ENCODE peak calls at places on chromosomes 11 and 22, in ten cellular contexts. One of them, this sample, is unnamed.

GRCh38 chr11:44427432-44427831 is 117.5 kb upstream of the ALX4 start:
- DNase-seq in Peyer's patch: no peak
- DNase-seq in CD8-positive, alpha-beta memory T cell: no peak
- DNase-seq in globus pallidus: no peak
- DNase-seq in HCEC 1CT: no peak
- DNase-seq in pulmonary artery endothelial cell: no peak
- DNase-seq in activated naive CD4-positive, alpha-beta T cell treated with anti-CD3 and anti-CD28 coated beads for 36 hours: peak
- DNase-seq in lung: no peak
- DNase-seq in activated T-helper 9 cell treated with anti-CD3 and anti-CD28 coated beads, Interleukin-2, amount 50 U/mL, for 16 hours: no peak
- DNase-seq in colonic mucosa: peak
- DNase-seq in this sample: no peak

GRCh38 chr11:5994791-5995190 is 8.0 kb upstream of the OR52L1 start:
- DNase-seq in Peyer's patch: no peak
- DNase-seq in CD8-positive, alpha-beta memory T cell: no peak
- DNase-seq in globus pallidus: no peak
- DNase-seq in HCEC 1CT: no peak
- DNase-seq in pulmonary artery endothelial cell: no peak
- DNase-seq in activated naive CD4-positive, alpha-beta T cell treated with anti-CD3 and anti-CD28 coated beads for 36 hours: no peak
- DNase-seq in lung: no peak
- DNase-seq in activated T-helper 9 cell treated with anti-CD3 and anti-CD28 coated beads, Interleukin-2, amount 50 U/mL, for 16 hours: no peak
- DNase-seq in colonic mucosa: no peak
- DNase-seq in this sample: no peak

GRCh38 chr11:103109818-103110388 is 677 bp downstream of the DYNC2H1 start:
- DNase-seq in Peyer's patch: peak
- DNase-seq in CD8-positive, alpha-beta memory T cell: no peak
- DNase-seq in globus pallidus: no peak
- DNase-seq in HCEC 1CT: no peak
- DNase-seq in pulmonary artery endothelial cell: no peak
- DNase-seq in activated naive CD4-positive, alpha-beta T cell treated with anti-CD3 and anti-CD28 coated beads for 36 hours: peak
- DNase-seq in lung: no peak
- DNase-seq in activated T-helper 9 cell treated with anti-CD3 and anti-CD28 coated beads, Interleukin-2, amount 50 U/mL, for 16 hours: no peak
- DNase-seq in colonic mucosa: peak
- DNase-seq in this sample: no peak

GRCh38 chr11:34114014-34114413 is 8.6 kb downstream of the NAT10 start:
- DNase-seq in Peyer's patch: no peak
- DNase-seq in CD8-positive, alpha-beta memory T cell: no peak
- DNase-seq in globus pallidus: no peak
- DNase-seq in HCEC 1CT: no peak
- DNase-seq in pulmonary artery endothelial cell: no peak
- DNase-seq in activated naive CD4-positive, alpha-beta T cell treated with anti-CD3 and anti-CD28 coated beads for 36 hours: no peak
- DNase-seq in lung: no peak
- DNase-seq in activated T-helper 9 cell treated with anti-CD3 and anti-CD28 coated beads, Interleukin-2, amount 50 U/mL, for 16 hours: no peak
- DNase-seq in colonic mucosa: no peak
- DNase-seq in this sample: no peak

GRCh38 chr11:111540114-111540920 is at the start of gene LAYN:
- DNase-seq in Peyer's patch: peak
- DNase-seq in CD8-positive, alpha-beta memory T cell: peak
- DNase-seq in globus pallidus: peak
- DNase-seq in HCEC 1CT: peak
- DNase-seq in pulmonary artery endothelial cell: no peak
- DNase-seq in activated naive CD4-positive, alpha-beta T cell treated with anti-CD3 and anti-CD28 coated beads for 36 hours: peak
- DNase-seq in lung: no peak
- DNase-seq in activated T-helper 9 cell treated with anti-CD3 and anti-CD28 coated beads, Interleukin-2, amount 50 U/mL, for 16 hours: no peak
- DNase-seq in colonic mucosa: peak
- DNase-seq in this sample: peak

GRCh38 chr22:38455530-38456271 is 702 bp upstream of the KCNJ4 start:
- DNase-seq in Peyer's patch: no peak
- DNase-seq in CD8-positive, alpha-beta memory T cell: no peak
- DNase-seq in globus pallidus: no peak
- DNase-seq in HCEC 1CT: no peak
- DNase-seq in pulmonary artery endothelial cell: no peak
- DNase-seq in activated naive CD4-positive, alpha-beta T cell treated with anti-CD3 and anti-CD28 coated beads for 36 hours: peak
- DNase-seq in lung: no peak
- DNase-seq in activated T-helper 9 cell treated with anti-CD3 and anti-CD28 coated beads, Interleukin-2, amount 50 U/mL, for 16 hours: no peak
- DNase-seq in colonic mucosa: no peak
- DNase-seq in this sample: no peak

GRCh38 chr11:121479355-121479754 is 26.6 kb upstream of the SORL1-AS1 start:
- DNase-seq in Peyer's patch: no peak
- DNase-seq in CD8-positive, alpha-beta memory T cell: no peak
- DNase-seq in globus pallidus: no peak
- DNase-seq in HCEC 1CT: no peak
- DNase-seq in pulmonary artery endothelial cell: no peak
- DNase-seq in activated naive CD4-positive, alpha-beta T cell treated with anti-CD3 and anti-CD28 coated beads for 36 hours: no peak
- DNase-seq in lung: no peak
- DNase-seq in activated T-helper 9 cell treated with anti-CD3 and anti-CD28 coated beads, Interleukin-2, amount 50 U/mL, for 16 hours: no peak
- DNase-seq in colonic mucosa: no peak
- DNase-seq in this sample: no peak

GRCh38 chr11:104183572-104183971 is 19.6 kb upstream of the PDGFD start:
- DNase-seq in Peyer's patch: no peak
- DNase-seq in CD8-positive, alpha-beta memory T cell: no peak
- DNase-seq in globus pallidus: no peak
- DNase-seq in HCEC 1CT: no peak
- DNase-seq in pulmonary artery endothelial cell: no peak
- DNase-seq in activated naive CD4-positive, alpha-beta T cell treated with anti-CD3 and anti-CD28 coated beads for 36 hours: no peak
- DNase-seq in lung: no peak
- DNase-seq in activated T-helper 9 cell treated with anti-CD3 and anti-CD28 coated beads, Interleukin-2, amount 50 U/mL, for 16 hours: no peak
- DNase-seq in colonic mucosa: no peak
- DNase-seq in this sample: no peak

GRCh38 chr11:33835143-33835878 is 56.6 kb downstream of the LMO2 start:
- DNase-seq in Peyer's patch: no peak
- DNase-seq in CD8-positive, alpha-beta memory T cell: no peak
- DNase-seq in globus pallidus: peak
- DNase-seq in HCEC 1CT: peak
- DNase-seq in pulmonary artery endothelial cell: peak
- DNase-seq in activated naive CD4-positive, alpha-beta T cell treated with anti-CD3 and anti-CD28 coated beads for 36 hours: no peak
- DNase-seq in lung: no peak
- DNase-seq in activated T-helper 9 cell treated with anti-CD3 and anti-CD28 coated beads, Interleukin-2, amount 50 U/mL, for 16 hours: no peak
- DNase-seq in colonic mucosa: no peak
- DNase-seq in this sample: no peak

GRCh38 chr11:133793271-133793848 is 52.0 kb downstream of the SPATA19 start:
- DNase-seq in Peyer's patch: no peak
- DNase-seq in CD8-positive, alpha-beta memory T cell: no peak
- DNase-seq in globus pallidus: no peak
- DNase-seq in HCEC 1CT: no peak
- DNase-seq in pulmonary artery endothelial cell: no peak
- DNase-seq in activated naive CD4-positive, alpha-beta T cell treated with anti-CD3 and anti-CD28 coated beads for 36 hours: no peak
- DNase-seq in lung: no peak
- DNase-seq in activated T-helper 9 cell treated with anti-CD3 and anti-CD28 coated beads, Interleukin-2, amount 50 U/mL, for 16 hours: no peak
- DNase-seq in colonic mucosa: no peak
- DNase-seq in this sample: no peak

GRCh38 chr22:22717723-22718122 is 73.3 kb downstream of the GGTLC2 start:
- DNase-seq in Peyer's patch: no peak
- DNase-seq in CD8-positive, alpha-beta memory T cell: no peak
- DNase-seq in globus pallidus: no peak
- DNase-seq in HCEC 1CT: no peak
- DNase-seq in pulmonary artery endothelial cell: no peak
- DNase-seq in activated naive CD4-positive, alpha-beta T cell treated with anti-CD3 and anti-CD28 coated beads for 36 hours: no peak
- DNase-seq in lung: no peak
- DNase-seq in activated T-helper 9 cell treated with anti-CD3 and anti-CD28 coated beads, Interleukin-2, amount 50 U/mL, for 16 hours: no peak
- DNase-seq in colonic mucosa: no peak
- DNase-seq in this sample: no peak

GRCh38 chr11:110100476-110101240 is 7.5 kb downstream of the ZC3H12C start:
- DNase-seq in Peyer's patch: no peak
- DNase-seq in CD8-positive, alpha-beta memory T cell: no peak
- DNase-seq in globus pallidus: peak
- DNase-seq in HCEC 1CT: no peak
- DNase-seq in pulmonary artery endothelial cell: no peak
- DNase-seq in activated naive CD4-positive, alpha-beta T cell treated with anti-CD3 and anti-CD28 coated beads for 36 hours: no peak
- DNase-seq in lung: no peak
- DNase-seq in activated T-helper 9 cell treated with anti-CD3 and anti-CD28 coated beads, Interleukin-2, amount 50 U/mL, for 16 hours: no peak
- DNase-seq in colonic mucosa: no peak
- DNase-seq in this sample: no peak

GRCh38 chr22:39664485-39665200 is 94.1 kb downstream of the CACNA1I start:
- DNase-seq in Peyer's patch: peak
- DNase-seq in CD8-positive, alpha-beta memory T cell: no peak
- DNase-seq in globus pallidus: no peak
- DNase-seq in HCEC 1CT: no peak
- DNase-seq in pulmonary artery endothelial cell: no peak
- DNase-seq in activated naive CD4-positive, alpha-beta T cell treated with anti-CD3 and anti-CD28 coated beads for 36 hours: peak
- DNase-seq in lung: no peak
- DNase-seq in activated T-helper 9 cell treated with anti-CD3 and anti-CD28 coated beads, Interleukin-2, amount 50 U/mL, for 16 hours: no peak
- DNase-seq in colonic mucosa: peak
- DNase-seq in this sample: no peak

GRCh38 chr22:37892566-37893338 is 13.3 kb upstream of the MICALL1 start:
- DNase-seq in Peyer's patch: no peak
- DNase-seq in CD8-positive, alpha-beta memory T cell: no peak
- DNase-seq in globus pallidus: peak
- DNase-seq in HCEC 1CT: no peak
- DNase-seq in pulmonary artery endothelial cell: no peak
- DNase-seq in activated naive CD4-positive, alpha-beta T cell treated with anti-CD3 and anti-CD28 coated beads for 36 hours: no peak
- DNase-seq in lung: peak
- DNase-seq in activated T-helper 9 cell treated with anti-CD3 and anti-CD28 coated beads, Interleukin-2, amount 50 U/mL, for 16 hours: no peak
- DNase-seq in colonic mucosa: no peak
- DNase-seq in this sample: peak

GRCh38 chr11:61911701-61912529 is 5.5 kb downstream of the RAB3IL1 start:
- DNase-seq in Peyer's patch: no peak
- DNase-seq in CD8-positive, alpha-beta memory T cell: no peak
- DNase-seq in globus pallidus: no peak
- DNase-seq in HCEC 1CT: no peak
- DNase-seq in pulmonary artery endothelial cell: no peak
- DNase-seq in activated naive CD4-positive, alpha-beta T cell treated with anti-CD3 and anti-CD28 coated beads for 36 hours: no peak
- DNase-seq in lung: no peak
- DNase-seq in activated T-helper 9 cell treated with anti-CD3 and anti-CD28 coated beads, Interleukin-2, amount 50 U/mL, for 16 hours: no peak
- DNase-seq in colonic mucosa: peak
- DNase-seq in this sample: no peak

GRCh38 chr11:21572210-21572609 is 620.7 kb upstream of the ANO5 start:
- DNase-seq in Peyer's patch: no peak
- DNase-seq in CD8-positive, alpha-beta memory T cell: no peak
- DNase-seq in globus pallidus: no peak
- DNase-seq in HCEC 1CT: no peak
- DNase-seq in pulmonary artery endothelial cell: no peak
- DNase-seq in activated naive CD4-positive, alpha-beta T cell treated with anti-CD3 and anti-CD28 coated beads for 36 hours: no peak
- DNase-seq in lung: no peak
- DNase-seq in activated T-helper 9 cell treated with anti-CD3 and anti-CD28 coated beads, Interleukin-2, amount 50 U/mL, for 16 hours: no peak
- DNase-seq in colonic mucosa: no peak
- DNase-seq in this sample: no peak

GRCh38 chr11:128525411-128526243 is 61.7 kb downstream of the ETS1 start:
- DNase-seq in Peyer's patch: no peak
- DNase-seq in CD8-positive, alpha-beta memory T cell: peak
- DNase-seq in globus pallidus: peak
- DNase-seq in HCEC 1CT: peak
- DNase-seq in pulmonary artery endothelial cell: no peak
- DNase-seq in activated naive CD4-positive, alpha-beta T cell treated with anti-CD3 and anti-CD28 coated beads for 36 hours: peak
- DNase-seq in lung: no peak
- DNase-seq in activated T-helper 9 cell treated with anti-CD3 and anti-CD28 coated beads, Interleukin-2, amount 50 U/mL, for 16 hours: no peak
- DNase-seq in colonic mucosa: no peak
- DNase-seq in this sample: no peak

GRCh38 chr22:22215659-22216449 is 28.7 kb upstream of the VPREB1 start:
- DNase-seq in Peyer's patch: no peak
- DNase-seq in CD8-positive, alpha-beta memory T cell: no peak
- DNase-seq in globus pallidus: no peak
- DNase-seq in HCEC 1CT: no peak
- DNase-seq in pulmonary artery endothelial cell: no peak
- DNase-seq in activated naive CD4-positive, alpha-beta T cell treated with anti-CD3 and anti-CD28 coated beads for 36 hours: no peak
- DNase-seq in lung: no peak
- DNase-seq in activated T-helper 9 cell treated with anti-CD3 and anti-CD28 coated beads, Interleukin-2, amount 50 U/mL, for 16 hours: no peak
- DNase-seq in colonic mucosa: no peak
- DNase-seq in this sample: no peak

GRCh38 chr11:73999581-74000306 is 9.1 kb downstream of the UCP3 start:
- DNase-seq in Peyer's patch: peak
- DNase-seq in CD8-positive, alpha-beta memory T cell: no peak
- DNase-seq in globus pallidus: no peak
- DNase-seq in HCEC 1CT: no peak
- DNase-seq in pulmonary artery endothelial cell: no peak
- DNase-seq in activated naive CD4-positive, alpha-beta T cell treated with anti-CD3 and anti-CD28 coated beads for 36 hours: no peak
- DNase-seq in lung: no peak
- DNase-seq in activated T-helper 9 cell treated with anti-CD3 and anti-CD28 coated beads, Interleukin-2, amount 50 U/mL, for 16 hours: no peak
- DNase-seq in colonic mucosa: no peak
- DNase-seq in this sample: no peak

GRCh38 chr11:12845739-12846358 is 163.3 kb upstream of the RASSF10 start:
- DNase-seq in Peyer's patch: no peak
- DNase-seq in CD8-positive, alpha-beta memory T cell: no peak
- DNase-seq in globus pallidus: peak
- DNase-seq in HCEC 1CT: no peak
- DNase-seq in pulmonary artery endothelial cell: no peak
- DNase-seq in activated naive CD4-positive, alpha-beta T cell treated with anti-CD3 and anti-CD28 coated beads for 36 hours: no peak
- DNase-seq in lung: no peak
- DNase-seq in activated T-helper 9 cell treated with anti-CD3 and anti-CD28 coated beads, Interleukin-2, amount 50 U/mL, for 16 hours: no peak
- DNase-seq in colonic mucosa: peak
- DNase-seq in this sample: peak

GRCh38 chr11:122668562-122669090 is 13.1 kb downstream of the UBASH3B start:
- DNase-seq in Peyer's patch: no peak
- DNase-seq in CD8-positive, alpha-beta memory T cell: peak
- DNase-seq in globus pallidus: no peak
- DNase-seq in HCEC 1CT: peak
- DNase-seq in pulmonary artery endothelial cell: no peak
- DNase-seq in activated naive CD4-positive, alpha-beta T cell treated with anti-CD3 and anti-CD28 coated beads for 36 hours: peak
- DNase-seq in lung: no peak
- DNase-seq in activated T-helper 9 cell treated with anti-CD3 and anti-CD28 coated beads, Interleukin-2, amount 50 U/mL, for 16 hours: no peak
- DNase-seq in colonic mucosa: no peak
- DNase-seq in this sample: no peak

GRCh38 chr22:38230108-38230825 is 28.5 kb downstream of the MAFF start:
- DNase-seq in Peyer's patch: no peak
- DNase-seq in CD8-positive, alpha-beta memory T cell: peak
- DNase-seq in globus pallidus: peak
- DNase-seq in HCEC 1CT: no peak
- DNase-seq in pulmonary artery endothelial cell: peak
- DNase-seq in activated naive CD4-positive, alpha-beta T cell treated with anti-CD3 and anti-CD28 coated beads for 36 hours: peak
- DNase-seq in lung: no peak
- DNase-seq in activated T-helper 9 cell treated with anti-CD3 and anti-CD28 coated beads, Interleukin-2, amount 50 U/mL, for 16 hours: no peak
- DNase-seq in colonic mucosa: peak
- DNase-seq in this sample: peak

GRCh38 chr11:49995559-49995958 is 13.2 kb upstream of the OR4C12 start:
- DNase-seq in Peyer's patch: no peak
- DNase-seq in CD8-positive, alpha-beta memory T cell: no peak
- DNase-seq in globus pallidus: peak
- DNase-seq in HCEC 1CT: peak
- DNase-seq in pulmonary artery endothelial cell: peak
- DNase-seq in activated naive CD4-positive, alpha-beta T cell treated with anti-CD3 and anti-CD28 coated beads for 36 hours: peak
- DNase-seq in lung: peak
- DNase-seq in activated T-helper 9 cell treated with anti-CD3 and anti-CD28 coated beads, Interleukin-2, amount 50 U/mL, for 16 hours: no peak
- DNase-seq in colonic mucosa: peak
- DNase-seq in this sample: no peak